ENCODE peak calls at places on chromosomes 1 and 21, in seven cellular contexts. D is A549, S is endothelial cell of umbilical vein, W is osteoblast, L is AG04450, Z is tibial artery, G is IMR-90. U is an unnamed sample.

GRCh38 chr1:28815533-28815932 is 3.6 kb downstream of the OPRD1 start:
- DNase-seq in D (no peak), S (no peak), W (no peak), L (no peak), Z (no peak), G (no peak), U (no peak)

GRCh38 chr1:218351617-218352438 is 6.7 kb downstream of the TGFB2 start:
- DNase-seq in D (no peak), S (peak), W (peak), L (no peak), Z (peak), G (peak), U (peak)

GRCh38 chr1:220487297-220487820 is 40.6 kb upstream of the MARK1 start:
- DNase-seq in D (no peak), S (peak), W (no peak), L (no peak), Z (no peak), G (peak), U (peak)

GRCh38 chr1:64982134-64982533 is 15.8 kb upstream of the JAK1 start:
- DNase-seq in D (peak), S (no peak), W (no peak), L (no peak), Z (no peak), G (no peak), U (no peak)

GRCh38 chr1:35832515-35832914 is 24.7 kb downstream of the AGO4 start:
- DNase-seq in D (no peak), S (no peak), W (no peak), L (no peak), Z (no peak), G (peak), U (no peak)

GRCh38 chr1:151616505-151616849 is 4.6 kb downstream of the SNX27 start:
- DNase-seq in D (no peak), S (no peak), W (no peak), L (no peak), Z (no peak), G (peak), U (peak)

GRCh38 chr1:1125945-1126344 is 10.1 kb upstream of the C1orf159 start:
- DNase-seq in D (no peak), S (no peak), W (peak), L (no peak), Z (no peak), G (no peak), U (no peak)

GRCh38 chr1:28898267-28898955 is 16.0 kb upstream of the EPB41 start:
- DNase-seq in D (no peak), S (peak), W (no peak), L (no peak), Z (no peak), G (no peak), U (no peak)

GRCh38 chr1:94463765-94464330 is 45.7 kb downstream of the ABCD3 start:
- DNase-seq in D (peak), S (peak), W (peak), L (peak), Z (no peak), G (peak), U (peak)

GRCh38 chr1:20174937-20175666 is 10.8 kb upstream of the UBXN10 start:
- DNase-seq in D (no peak), S (no peak), W (peak), L (no peak), Z (no peak), G (no peak), U (no peak)
- H3K27ac ChIP-seq in D (no peak), S (no peak), W (no peak), L (no peak), Z (no peak), G (no peak), U (no peak)

DNA sequence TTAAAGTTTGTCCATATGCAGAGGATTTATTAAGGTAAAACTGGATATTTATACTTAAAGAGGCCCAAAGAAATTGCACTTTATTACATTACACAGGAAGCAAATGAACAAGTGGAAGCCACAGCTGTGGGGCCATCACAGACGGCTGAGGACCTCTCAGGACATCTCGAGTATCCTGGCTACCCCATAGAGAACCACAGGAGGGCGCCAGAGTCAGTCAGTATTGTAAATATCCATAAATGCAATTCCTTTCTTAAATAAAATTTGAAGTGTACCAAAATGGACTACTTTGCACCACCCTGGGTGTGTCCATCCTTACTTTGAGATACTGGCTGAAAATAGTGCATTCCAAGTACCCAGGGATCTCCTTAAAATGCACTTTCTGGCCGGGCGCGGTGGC is 257.2 kb downstream of the MRPL39 start:
- DNase-seq in D (no peak), S (peak), W (peak), L (no peak), Z (no peak), G (peak), U (peak)
- TF ChIP-seq CTCF in D (no peak), S (peak), W (peak), L (peak), Z (no peak), G (peak), U (peak)

GRCh38 chr21:42125571-42126544 is 54.7 kb downstream of the UMODL1 start:
- DNase-seq in D (no peak), S (no peak), W (peak), L (peak), Z (no peak), G (peak), U (peak)
- H3K27ac ChIP-seq in D (no peak), S (no peak), W (no peak), L (no peak), Z (no peak), G (no peak), U (no peak)

GRCh38 chr1:156095906-156096508 is 13.7 kb upstream of the MEX3A start:
- DNase-seq in D (no peak), S (no peak), W (peak), L (no peak), Z (no peak), G (no peak), U (no peak)
- TF ChIP-seq CTCF in D (no peak), S (no peak), W (no peak), L (no peak), Z (no peak), G (no peak), U (no peak)

GRCh38 chr1:43134068-43134467 is 38.0 kb downstream of the EBNA1BP2 start:
- DNase-seq in D (no peak), S (no peak), W (no peak), L (no peak), Z (no peak), G (no peak), U (no peak)
- H3K27ac ChIP-seq in D (no peak), S (no peak), W (no peak), L (no peak), Z (no peak), G (no peak), U (no peak)

DNA sequence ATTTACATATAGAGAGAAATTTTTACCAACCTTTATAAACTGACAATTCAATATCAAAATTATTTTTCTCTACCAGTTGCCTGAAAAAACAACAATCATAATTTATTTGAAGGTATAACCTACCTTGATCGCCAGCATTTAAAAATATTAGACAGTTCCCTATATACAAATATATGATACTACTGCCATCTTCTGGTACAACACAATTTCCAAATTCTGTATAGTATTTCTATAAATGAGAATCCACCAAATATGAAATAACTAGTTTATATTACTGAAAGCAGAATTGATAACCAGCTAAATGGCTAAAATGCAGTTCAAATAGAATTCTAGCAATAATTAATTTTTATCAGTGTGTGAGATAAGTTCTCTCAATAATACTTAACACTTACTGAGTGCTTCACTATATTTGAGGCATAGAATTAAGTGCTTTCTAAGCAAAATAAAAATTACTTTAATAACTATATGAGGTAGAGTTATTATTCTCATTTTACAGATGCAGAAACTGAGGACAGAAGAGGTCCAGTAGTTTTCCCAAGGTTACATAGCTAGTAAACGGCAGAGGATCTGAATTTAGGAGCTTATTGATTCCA is 75.6 kb downstream of the PIGK start:
- DNase-seq in D (peak), S (peak), W (no peak), L (no peak), Z (no peak), G (peak), U (peak)
- TF ChIP-seq CTCF in D (peak), S (no peak), W (peak), L (peak), Z (peak), G (peak), U (no peak)

GRCh38 chr1:91610829-91611228 is 110.2 kb downstream of the CDC7 start:
- DNase-seq in D (no peak), S (no peak), W (no peak), L (no peak), Z (no peak), G (no peak), U (no peak)

GRCh38 chr1:91609571-91609970 is 108.9 kb downstream of the CDC7 start:
- DNase-seq in D (peak), S (no peak), W (peak), L (peak), Z (no peak), G (peak), U (peak)

GRCh38 chr1:91606546-91607078 is 106.0 kb downstream of the CDC7 start:
- DNase-seq in D (no peak), S (no peak), W (no peak), L (no peak), Z (no peak), G (no peak), U (no peak)

GRCh38 chr1:91610102-91610501 is 109.5 kb downstream of the CDC7 start:
- DNase-seq in D (no peak), S (no peak), W (no peak), L (no peak), Z (no peak), G (no peak), U (no peak)

DNA sequence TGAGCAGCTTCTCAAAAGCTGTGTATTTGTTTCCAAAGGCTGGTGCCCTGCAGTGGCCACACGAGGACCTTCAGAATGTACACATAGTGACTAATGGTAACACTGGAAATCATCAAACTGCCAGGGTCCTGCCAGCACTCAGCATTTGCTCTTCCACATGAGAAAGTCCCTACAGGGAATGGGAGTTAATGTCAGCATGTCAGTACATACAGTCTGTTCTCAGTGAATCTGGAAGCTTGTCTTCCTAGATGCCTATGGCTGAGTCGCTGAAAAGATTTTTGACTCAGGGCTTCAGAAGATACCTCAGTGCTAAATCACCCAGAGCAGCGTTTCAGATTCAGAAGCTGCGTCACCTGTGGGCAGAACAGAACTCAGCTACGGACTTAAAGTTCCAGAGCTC is 108.2 kb downstream of the CDC7 start:
- DNase-seq in D (no peak), S (no peak), W (no peak), L (peak), Z (no peak), G (peak), U (peak)
- H3K27ac ChIP-seq in D (peak), S (no peak), W (peak), L (peak), Z (no peak), G (peak), U (peak)

GRCh38 chr1:206723500-206724472 is 39.1 kb downstream of the MAPKAPK2 start:
- DNase-seq in D (peak), S (no peak), W (no peak), L (no peak), Z (peak), G (peak), U (peak)
- TF ChIP-seq CTCF in D (no peak), S (no peak), W (no peak), L (no peak), Z (no peak), G (no peak), U (peak)